ENCODE peak calls at places on chromosomes 7 and 10, in ten cellular contexts. H, P, E, Y, G, F, J, T, I and N are unnamed samples.
A peak's percentile ranks its signal among the peaks of the same experiment; 100 is the strongest.

GRCh38 chr7:50721661-50722259 is 60.9 kb downstream of the GRB10 start:
- DNase-seq in H (no peak), P (no peak), E (no peak), Y (no peak), G (no peak), F (no peak), J (no peak), T (no peak), I (no peak), N (no peak)

GRCh38 chr7:155521007-155521742 is 25.2 kb downstream of the CNPY1 start:
- DNase-seq in H (no peak), P (no peak), E (no peak), Y (no peak), G (no peak), F (no peak), J (no peak), T (no peak), I (no peak), N (no peak)

GRCh38 chr7:102225025-102225424 is 61.6 kb upstream of the SH2B2 start:
- DNase-seq in H (no peak), P (no peak), E (no peak), Y (no peak), G (no peak), F (no peak), J (no peak), T (no peak), I (no peak), N (no peak)

GRCh38 chr10:17201165-17202013 is at the start of gene TRDMT1:
- DNase-seq in H (peak; percentile 62), P (peak; percentile 93), E (peak; percentile 82), Y (peak; percentile 82), G (peak; percentile 69), F (peak; percentile 85), J (peak; percentile 87), T (peak; percentile 61), I (peak; percentile 71), N (peak; percentile 53)

GRCh38 chr7:134741901-134742635 is 37.4 kb upstream of the CALD1 start:
- DNase-seq in H (no peak), P (no peak), E (no peak), Y (no peak), G (no peak), F (no peak), J (no peak), T (no peak), I (no peak), N (no peak)

GRCh38 chr10:33860994-33861393 is 526.5 kb upstream of the NRP1 start:
- DNase-seq in H (no peak), P (no peak), E (no peak), Y (no peak), G (no peak), F (no peak), J (no peak), T (no peak), I (no peak), N (no peak)

GRCh38 chr7:4788627-4789189 is 13.3 kb downstream of the AP5Z1 start:
- DNase-seq in H (no peak), P (no peak), E (no peak), Y (no peak), G (no peak), F (no peak), J (no peak), T (no peak), I (no peak), N (no peak)

GRCh38 chr10:107894521-107894920 is 730.0 kb upstream of the SORCS1 start:
- DNase-seq in H (no peak), P (no peak), E (no peak), Y (peak; percentile 62), G (no peak), F (no peak), J (no peak), T (no peak), I (no peak), N (no peak)

GRCh38 chr10:72254891-72255568 is 18.7 kb upstream of the DDIT4 start:
- DNase-seq in H (no peak), P (peak; percentile 90), E (peak; percentile 72), Y (peak; percentile 70), G (no peak), F (peak; percentile 66), J (peak; percentile 96), T (no peak), I (peak; percentile 6), N (peak; percentile 46)

GRCh38 chr10:97580421-97581367 is 3.5 kb upstream of the HOGA1 start:
- DNase-seq in H (no peak), P (no peak), E (no peak), Y (no peak), G (no peak), F (no peak), J (no peak), T (no peak), I (no peak), N (no peak)

GRCh38 chr10:132515811-132516726 is 21.5 kb upstream of the INPP5A start:
- DNase-seq in H (no peak), P (no peak), E (no peak), Y (no peak), G (no peak), F (no peak), J (peak; percentile 18), T (no peak), I (no peak), N (no peak)

GRCh38 chr7:960269-960871 is 5.9 kb upstream of the ADAP1 start:
- DNase-seq in H (no peak), P (no peak), E (no peak), Y (no peak), G (no peak), F (no peak), J (no peak), T (no peak), I (no peak), N (no peak)

GRCh38 chr7:157527686-157528085 is 190.9 kb downstream of the DNAJB6 start:
- DNase-seq in H (no peak), P (no peak), E (no peak), Y (no peak), G (no peak), F (no peak), J (no peak), T (no peak), I (no peak), N (no peak)

GRCh38 chr7:40604601-40605438 is 470.0 kb downstream of the SUGCT start:
- DNase-seq in H (no peak), P (peak; percentile 22), E (peak; percentile 10), Y (peak; percentile 62), G (peak; percentile 26), F (peak; percentile 58), J (peak; percentile 22), T (peak; percentile 2), I (no peak), N (peak; percentile 1)

GRCh38 chr7:93147358-93147757 is 827 bp downstream of the SAMD9L start:
- DNase-seq in H (peak; percentile 29), P (no peak), E (no peak), Y (peak; percentile 77), G (peak; percentile 60), F (no peak), J (no peak), T (no peak), I (no peak), N (peak; percentile 7)

GRCh38 chr7:138350701-138351357 is 109.2 kb upstream of the TRIM24 start:
- DNase-seq in H (no peak), P (no peak), E (no peak), Y (no peak), G (no peak), F (no peak), J (no peak), T (no peak), I (no peak), N (no peak)

GRCh38 chr10:60399343-60399742 is 9.7 kb upstream of the ANK3 start:
- DNase-seq in H (no peak), P (no peak), E (no peak), Y (no peak), G (no peak), F (no peak), J (no peak), T (peak; percentile 34), I (no peak), N (no peak)

GRCh38 chr7:137592232-137592896 is 248.8 kb upstream of the PTN start:
- DNase-seq in H (no peak), P (peak; percentile 47), E (peak; percentile 64), Y (peak; percentile 56), G (peak; percentile 14), F (peak; percentile 79), J (peak; percentile 38), T (peak; percentile 78), I (peak; percentile 60), N (no peak)

GRCh38 chr10:26737730-26738129 is 40.2 kb downstream of the PDSS1 start:
- DNase-seq in H (no peak), P (no peak), E (no peak), Y (peak; percentile 94), G (no peak), F (no peak), J (peak; percentile 45), T (no peak), I (no peak), N (peak; percentile 46)

GRCh38 chr7:40356312-40356711 is 221.5 kb downstream of the SUGCT start:
- DNase-seq in H (no peak), P (no peak), E (no peak), Y (no peak), G (no peak), F (no peak), J (no peak), T (no peak), I (no peak), N (no peak)

GRCh38 chr7:112495820-112496462 is 15.2 kb downstream of the LSMEM1 start:
- DNase-seq in H (peak; percentile 5), P (no peak), E (peak; percentile 25), Y (peak; percentile 53), G (peak; percentile 32), F (peak; percentile 83), J (peak; percentile 66), T (peak; percentile 41), I (peak; percentile 34), N (no peak)